ENCODE peak calls at places on chromosomes 1 and 21, in ten cellular contexts. W, Y, H, I, L, S, D, O, B and C are unnamed samples.

GRCh38 chr1:242579528-242580235 is 55.2 kb upstream of the PLD5 start:
- DNase-seq in O (no peak), L (no peak), Y (no peak), S (no peak), D (no peak), W (no peak), B (no peak), I (no peak), H (no peak), C (no peak)

GRCh38 chr21:45359451-45360217 is 45.3 kb upstream of the COL18A1 start:
- DNase-seq in L (no peak), Y (no peak), I (no peak), W (no peak), O (no peak), B (no peak), S (no peak), H (peak), D (no peak), C (no peak)

GRCh38 chr1:77927414-77927813 is 39.0 kb downstream of the NEXN start:
- DNase-seq in L (no peak), O (no peak), D (no peak), H (no peak), W (no peak), B (no peak), S (no peak), I (no peak), Y (no peak), C (no peak)

GRCh38 chr1:53559391-53559815 is 100.2 kb downstream of the DMRTB1 start:
- DNase-seq in O (no peak), L (no peak), D (no peak), B (no peak), W (no peak), S (no peak), H (peak), Y (no peak), I (no peak), C (peak)

GRCh38 chr21:26130249-26130896 is 40.2 kb downstream of the APP start:
- DNase-seq in H (no peak), Y (no peak), I (no peak), D (peak), B (no peak), S (no peak), L (no peak), W (no peak), O (no peak), C (no peak)

GRCh38 chr21:41976611-41977010 is 22.8 kb upstream of the C2CD2 start:
- DNase-seq in S (no peak), D (no peak), I (no peak), L (no peak), B (no peak), W (no peak), H (no peak), O (no peak), Y (no peak), C (no peak)

GRCh38 chr1:205920159-205920558 is 23.1 kb downstream of the SLC26A9 start:
- DNase-seq in W (no peak), S (no peak), D (peak), L (no peak), B (peak), I (no peak), O (no peak), Y (no peak), H (peak), C (peak)

GRCh38 chr1:20136249-20136648 is 2.9 kb upstream of the PLA2G2F start:
- DNase-seq in Y (no peak), I (no peak), O (no peak), H (no peak), S (no peak), D (no peak), B (no peak), L (no peak), W (no peak), C (no peak)

GRCh38 chr1:89994805-89995594 is at the start of gene ZNF326:
- DNase-seq in O (peak), W (peak), D (peak), I (peak), S (peak), Y (peak), L (peak), B (peak), H (peak), C (peak)

GRCh38 chr1:173714441-173714758 is 381 bp upstream of the KLHL20 start:
- DNase-seq in O (no peak), Y (no peak), D (no peak), I (no peak), W (no peak), S (no peak), H (no peak), L (no peak), B (no peak), C (no peak)
- H3K4me3 ChIP-seq in O (peak), Y (peak), D (peak), I (peak), W (peak), S (peak), H (peak), L (peak), B (peak), C (peak)

GRCh38 chr1:86504895-86505625 is 36.3 kb downstream of the CLCA1 start:
- DNase-seq in Y (no peak), I (no peak), L (peak), D (peak), S (no peak), B (no peak), H (no peak), O (no peak), W (no peak), C (no peak)

GRCh38 chr1:86502721-86503430 is 34.1 kb downstream of the CLCA1 start:
- DNase-seq in B (no peak), Y (no peak), D (peak), H (no peak), I (no peak), S (peak), W (no peak), O (no peak), L (no peak), C (no peak)

GRCh38 chr1:86504130-86504479 is 35.4 kb downstream of the CLCA1 start:
- DNase-seq in I (no peak), S (peak), L (no peak), H (peak), W (no peak), Y (no peak), B (no peak), D (peak), O (no peak), C (no peak)

GRCh38 chr1:86500731-86501130 is 32.0 kb downstream of the CLCA1 start:
- DNase-seq in W (no peak), H (no peak), O (no peak), S (no peak), I (no peak), L (no peak), B (no peak), D (no peak), Y (no peak), C (no peak)

DNA sequence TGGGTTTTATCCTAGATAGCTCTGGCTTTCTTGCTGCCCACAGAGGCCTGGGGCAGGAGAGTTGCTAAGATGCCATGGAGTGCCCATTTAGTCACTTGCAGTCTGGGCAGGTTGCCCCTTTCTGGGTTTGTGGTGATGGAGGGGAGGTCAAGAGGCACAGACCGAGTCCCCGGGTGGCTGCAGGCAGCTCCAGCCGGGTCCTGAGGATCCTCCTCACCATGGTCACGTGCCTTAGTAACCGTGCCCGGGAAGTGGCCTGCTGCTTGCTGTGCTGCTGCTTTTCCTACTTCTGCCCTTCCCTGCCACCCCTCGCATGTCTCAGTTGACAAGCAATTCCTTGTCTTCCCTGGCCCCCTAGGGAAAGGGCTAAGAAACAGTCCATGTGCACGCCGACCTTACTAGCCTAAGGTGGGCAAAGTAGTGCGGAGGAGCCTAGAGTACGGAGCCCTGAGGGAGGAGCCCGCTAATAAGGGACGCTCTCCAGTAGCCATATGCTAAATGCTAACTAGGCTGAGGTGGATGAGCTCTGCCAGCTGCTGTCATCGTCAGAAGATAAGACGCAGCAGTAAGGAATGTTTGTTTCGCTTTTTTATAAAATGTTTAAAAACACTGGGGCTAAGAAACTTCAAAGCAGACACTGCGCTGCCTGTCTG is 34.9 kb downstream of the CLCA1 start:
- DNase-seq in B (no peak), W (no peak), H (peak), L (no peak), D (peak), I (no peak), S (peak), Y (no peak), O (peak), C (no peak)
- H3K4me3 ChIP-seq in B (peak), W (no peak), H (peak), L (no peak), D (peak), I (no peak), S (peak), Y (no peak), O (peak), C (peak)

GRCh38 chr1:232037774-232038388 is 411.3 kb downstream of the DISC1 start:
- DNase-seq in Y (no peak), W (peak), O (no peak), S (no peak), D (no peak), I (no peak), L (no peak), H (no peak), B (no peak), C (no peak)

GRCh38 chr1:232040260-232040659 is 413.7 kb downstream of the DISC1 start:
- DNase-seq in Y (no peak), I (no peak), S (no peak), L (no peak), D (no peak), B (no peak), H (no peak), O (no peak), W (no peak), C (no peak)

GRCh38 chr1:232039303-232039702 is 412.7 kb downstream of the DISC1 start:
- DNase-seq in Y (no peak), B (no peak), D (peak), L (no peak), I (no peak), W (no peak), H (no peak), O (no peak), S (no peak), C (no peak)

GRCh38 chr1:232036161-232036942 is 409.8 kb downstream of the DISC1 start:
- DNase-seq in W (no peak), D (no peak), L (no peak), B (no peak), O (no peak), S (peak), Y (no peak), I (no peak), H (no peak), C (no peak)

DNA sequence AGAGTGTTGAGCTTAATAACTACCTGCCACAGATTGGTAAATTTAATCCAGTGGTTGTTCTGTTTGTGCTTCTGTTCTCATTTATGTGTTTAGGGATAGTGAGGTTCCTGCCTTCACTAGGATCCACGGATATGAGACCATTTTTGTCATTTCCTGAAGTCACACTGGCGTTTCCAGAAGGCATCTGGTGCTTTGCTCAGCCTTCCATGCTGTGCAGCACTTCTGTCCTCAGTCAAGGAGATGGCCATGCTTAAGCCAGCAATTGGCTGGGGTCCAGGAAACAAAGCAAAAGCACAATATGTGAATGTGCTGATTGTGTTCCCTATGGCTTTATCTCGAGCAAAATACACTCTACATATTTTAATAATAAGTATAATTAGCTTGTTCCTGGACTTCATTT is 412.1 kb downstream of the DISC1 start:
- DNase-seq in W (peak), Y (no peak), L (no peak), O (no peak), B (no peak), S (no peak), I (no peak), H (no peak), D (peak), C (no peak)
- H3K4me3 ChIP-seq in W (no peak), Y (no peak), L (no peak), O (no peak), B (no peak), S (no peak), I (no peak), H (no peak), D (no peak), C (no peak)

GRCh38 chr21:29305561-29305960 is 6.8 kb downstream of the BACH1 start:
- DNase-seq in L (no peak), W (no peak), I (no peak), H (no peak), Y (no peak), D (no peak), O (no peak), B (no peak), S (no peak), C (no peak)
- H3K4me3 ChIP-seq in L (no peak), W (no peak), I (no peak), H (no peak), Y (no peak), D (no peak), O (no peak), B (no peak), S (no peak), C (no peak)

DNA sequence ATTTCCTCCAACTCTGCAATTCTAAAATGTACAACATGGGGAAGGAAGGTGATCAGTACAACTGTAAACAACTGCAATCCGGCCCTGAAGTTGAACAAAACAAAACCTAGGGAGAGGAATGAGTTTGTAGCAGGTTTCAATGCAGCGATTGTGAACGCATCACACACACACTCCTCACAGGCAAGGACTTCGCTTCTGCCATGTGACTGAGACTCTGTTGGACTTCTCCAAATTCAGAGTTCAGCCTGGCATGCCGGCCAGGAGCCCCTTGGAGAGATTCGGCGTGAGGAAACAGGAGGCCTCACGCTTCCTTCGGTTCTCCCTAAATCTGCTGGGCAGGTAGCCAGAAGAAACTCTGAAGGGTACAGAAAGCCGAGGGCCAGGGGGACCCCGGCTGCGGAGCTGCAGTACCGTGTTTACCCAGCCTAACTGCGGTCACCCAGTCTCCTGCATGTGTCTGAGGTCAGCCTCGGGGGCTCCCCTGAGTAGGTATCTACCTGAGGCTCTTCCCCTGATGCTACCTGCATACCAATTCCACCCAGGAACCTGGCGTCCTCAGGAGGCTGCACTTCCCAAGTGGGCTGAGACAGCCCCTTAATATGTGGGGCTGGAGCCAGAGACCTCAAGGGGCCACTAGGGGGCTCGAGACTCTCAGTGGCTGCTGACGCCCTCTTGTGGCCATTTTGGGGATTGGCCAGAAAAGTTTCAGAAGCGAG is 2.9 kb upstream of the ANXA9 start:
- DNase-seq in B (peak), Y (peak), I (peak), D (peak), L (peak), W (peak), O (peak), S (peak), H (peak), C (peak)
- H3K4me3 ChIP-seq in B (peak), Y (no peak), I (no peak), D (peak), L (no peak), W (no peak), O (no peak), S (peak), H (peak), C (peak)